ENCODE peak calls at places on chromosomes 4 and X, in six cellular contexts. One of them, this sample, is unnamed.
A peak's percentile ranks its signal among the peaks of the same experiment; 100 is the strongest.

GRCh38 chrX:96474357-96475125 is 210.1 kb upstream of the DIAPH2 start:
- DNase-seq in GM12878: no peak
- DNase-seq in K562: no peak
- DNase-seq in SK-N-SH: no peak
- DNase-seq in HCT116: no peak
- DNase-seq in H1: no peak
- DNase-seq in this sample: no peak

GRCh38 chrX:40104649-40105015 is 6.9 kb upstream of the BCOR start:
- DNase-seq in H1: no peak
- DNase-seq in SK-N-SH: peak; percentile 60
- DNase-seq in K562: no peak
- DNase-seq in HCT116: no peak
- DNase-seq in GM12878: no peak
- DNase-seq in this sample: no peak

GRCh38 chr4:159003420-159004253 is 99.2 kb upstream of the RAPGEF2 start:
- DNase-seq in HCT116: no peak
- DNase-seq in H1: no peak
- DNase-seq in SK-N-SH: no peak
- DNase-seq in GM12878: no peak
- DNase-seq in K562: peak; percentile 20
- DNase-seq in this sample: no peak

GRCh38 chrX:1884446-1884845 is 269.6 kb downstream of the ASMT start:
- DNase-seq in HCT116: no peak
- DNase-seq in SK-N-SH: no peak
- DNase-seq in H1: no peak
- DNase-seq in GM12878: no peak
- DNase-seq in K562: no peak
- DNase-seq in this sample: no peak

GRCh38 chr4:10108818-10109783 is 7.5 kb downstream of the WDR1 start:
- DNase-seq in SK-N-SH: no peak
- DNase-seq in H1: no peak
- DNase-seq in HCT116: no peak
- DNase-seq in GM12878: no peak
- DNase-seq in K562: no peak
- DNase-seq in this sample: no peak

GRCh38 chr4:37825943-37826281 is 574 bp upstream of the PGM2 start:
- DNase-seq in H1: peak; percentile 52
- DNase-seq in SK-N-SH: peak; percentile 43
- DNase-seq in HCT116: no peak
- DNase-seq in GM12878: no peak
- DNase-seq in K562: no peak
- DNase-seq in this sample: no peak

GRCh38 chr4:76821661-76822060 is 76.3 kb downstream of the SOWAHB start:
- DNase-seq in SK-N-SH: no peak
- DNase-seq in GM12878: no peak
- DNase-seq in HCT116: no peak
- DNase-seq in K562: no peak
- DNase-seq in H1: no peak
- DNase-seq in this sample: no peak

GRCh38 chr4:147760695-147761094 is 28.8 kb downstream of the ARHGAP10 start:
- DNase-seq in HCT116: no peak
- DNase-seq in K562: no peak
- DNase-seq in SK-N-SH: peak; percentile 46
- DNase-seq in H1: no peak
- DNase-seq in GM12878: no peak
- DNase-seq in this sample: no peak

GRCh38 chr4:151184523-151185458 is 85.4 kb downstream of the RPS3A start:
- DNase-seq in GM12878: no peak
- DNase-seq in H1: no peak
- DNase-seq in SK-N-SH: no peak
- DNase-seq in K562: no peak
- DNase-seq in HCT116: peak; percentile 44
- DNase-seq in this sample: no peak

GRCh38 chrX:135421932-135422809 is at the start of gene SMIM10L2A:
- DNase-seq in GM12878: no peak
- DNase-seq in SK-N-SH: peak; percentile 48
- DNase-seq in K562: peak; percentile 13
- DNase-seq in H1: peak; percentile 59
- DNase-seq in HCT116: no peak
- DNase-seq in this sample: no peak

GRCh38 chr4:87120411-87121162 is 99.8 kb downstream of the KLHL8 start:
- DNase-seq in SK-N-SH: no peak
- DNase-seq in K562: no peak
- DNase-seq in H1: no peak
- DNase-seq in HCT116: no peak
- DNase-seq in GM12878: no peak
- DNase-seq in this sample: peak; percentile 61

GRCh38 chrX:68659385-68659784 is 11.9 kb downstream of the STARD8 start:
- DNase-seq in K562: no peak
- DNase-seq in GM12878: no peak
- DNase-seq in H1: no peak
- DNase-seq in SK-N-SH: no peak
- DNase-seq in HCT116: no peak
- DNase-seq in this sample: no peak

GRCh38 chrX:34624416-34624815 is 32.7 kb downstream of the TMEM47 start:
- DNase-seq in H1: no peak
- DNase-seq in HCT116: no peak
- DNase-seq in SK-N-SH: no peak
- DNase-seq in K562: no peak
- DNase-seq in GM12878: no peak
- DNase-seq in this sample: no peak

GRCh38 chr4:139783761-139784484 is 118.3 kb downstream of the MGST2 start:
- DNase-seq in GM12878: no peak
- DNase-seq in K562: no peak
- DNase-seq in H1: no peak
- DNase-seq in HCT116: no peak
- DNase-seq in SK-N-SH: peak; percentile 56
- DNase-seq in this sample: no peak
- TF ChIP-seq JUND in GM12878: no peak
- TF ChIP-seq JUND in K562: no peak
- TF ChIP-seq JUND in H1: no peak
- TF ChIP-seq JUND in HCT116: no peak
- TF ChIP-seq JUND in SK-N-SH: no peak
- TF ChIP-seq JUND in this sample: no peak

GRCh38 chr4:1798530-1799363 is 5.7 kb downstream of the FGFR3 start:
- DNase-seq in GM12878: no peak
- DNase-seq in HCT116: no peak
- DNase-seq in SK-N-SH: no peak
- DNase-seq in H1: no peak
- DNase-seq in K562: no peak
- DNase-seq in this sample: no peak

GRCh38 chr4:1796486-1797204 is 3.6 kb downstream of the FGFR3 start:
- DNase-seq in SK-N-SH: no peak
- DNase-seq in HCT116: no peak
- DNase-seq in K562: no peak
- DNase-seq in GM12878: no peak
- DNase-seq in H1: no peak
- DNase-seq in this sample: no peak

GRCh38 chr4:1799364-1799996 is 6.4 kb downstream of the FGFR3 start:
- DNase-seq in HCT116: no peak
- DNase-seq in SK-N-SH: no peak
- DNase-seq in H1: no peak
- DNase-seq in K562: peak; percentile 23
- DNase-seq in GM12878: no peak
- DNase-seq in this sample: no peak

GRCh38 chr4:1797298-1797860 is 4.3 kb downstream of the FGFR3 start:
- DNase-seq in H1: no peak
- DNase-seq in SK-N-SH: no peak
- DNase-seq in GM12878: no peak
- DNase-seq in HCT116: no peak
- DNase-seq in K562: no peak
- DNase-seq in this sample: no peak

GRCh38 chr4:1797861-1798529 is 4.9 kb downstream of the FGFR3 start:
- DNase-seq in K562: peak; percentile 21
- DNase-seq in GM12878: no peak
- DNase-seq in HCT116: no peak
- DNase-seq in H1: no peak
- DNase-seq in SK-N-SH: no peak
- DNase-seq in this sample: no peak
- TF ChIP-seq JUND in K562: no peak
- TF ChIP-seq JUND in GM12878: no peak
- TF ChIP-seq JUND in HCT116: no peak
- TF ChIP-seq JUND in H1: no peak
- TF ChIP-seq JUND in SK-N-SH: no peak
- TF ChIP-seq JUND in this sample: no peak

GRCh38 chr4:40980318-40980883 is 230.6 kb downstream of the NSUN7 start:
- DNase-seq in SK-N-SH: no peak
- DNase-seq in K562: no peak
- DNase-seq in HCT116: no peak
- DNase-seq in H1: no peak
- DNase-seq in GM12878: no peak
- DNase-seq in this sample: no peak

GRCh38 chr4:40978548-40978947 is 228.8 kb downstream of the NSUN7 start:
- DNase-seq in GM12878: no peak
- DNase-seq in K562: no peak
- DNase-seq in HCT116: no peak
- DNase-seq in H1: no peak
- DNase-seq in SK-N-SH: no peak
- DNase-seq in this sample: no peak

GRCh38 chr4:40972722-40973121 is 223.0 kb downstream of the NSUN7 start:
- DNase-seq in K562: no peak
- DNase-seq in SK-N-SH: no peak
- DNase-seq in H1: no peak
- DNase-seq in HCT116: no peak
- DNase-seq in GM12878: no peak
- DNase-seq in this sample: no peak

GRCh38 chr4:40971346-40971745 is 221.6 kb downstream of the NSUN7 start:
- DNase-seq in H1: no peak
- DNase-seq in SK-N-SH: no peak
- DNase-seq in K562: no peak
- DNase-seq in GM12878: no peak
- DNase-seq in HCT116: no peak
- DNase-seq in this sample: no peak

DNA sequence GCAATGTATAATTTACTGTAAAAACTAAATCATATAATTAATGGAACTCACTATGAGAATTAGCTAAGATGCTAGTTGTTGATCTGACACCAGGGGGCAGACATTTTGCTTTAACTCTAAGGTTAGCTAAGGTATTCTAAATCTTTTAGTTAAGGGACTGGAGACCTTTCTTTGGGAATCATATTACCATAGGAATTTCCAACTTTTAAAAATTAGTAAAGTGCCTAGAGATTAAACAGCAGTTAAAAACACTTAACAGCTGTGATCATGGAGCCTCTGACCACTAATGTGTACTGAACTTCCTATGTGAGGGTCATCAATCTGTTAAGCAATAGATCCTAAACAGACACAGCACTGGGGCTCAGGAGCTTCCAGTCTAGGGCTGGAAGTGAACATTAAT is 226.6 kb downstream of the NSUN7 start:
- DNase-seq in H1: no peak
- DNase-seq in HCT116: peak; percentile 51
- DNase-seq in SK-N-SH: peak; percentile 55
- DNase-seq in K562: peak; percentile 30
- DNase-seq in GM12878: no peak
- DNase-seq in this sample: peak; percentile 66
- TF ChIP-seq JUND in H1: no peak
- TF ChIP-seq JUND in HCT116: no peak
- TF ChIP-seq JUND in SK-N-SH: no peak
- TF ChIP-seq JUND in K562: no peak
- TF ChIP-seq JUND in GM12878: no peak
- TF ChIP-seq JUND in this sample: no peak

GRCh38 chr4:157004279-157005161 is 32.9 kb upstream of the PDGFC start:
- DNase-seq in K562: no peak
- DNase-seq in HCT116: no peak
- DNase-seq in H1: no peak
- DNase-seq in GM12878: no peak
- DNase-seq in SK-N-SH: no peak
- DNase-seq in this sample: no peak

GRCh38 chr4:156998500-156999174 is 27.0 kb upstream of the PDGFC start:
- DNase-seq in SK-N-SH: no peak
- DNase-seq in H1: no peak
- DNase-seq in HCT116: no peak
- DNase-seq in GM12878: no peak
- DNase-seq in K562: no peak
- DNase-seq in this sample: no peak

GRCh38 chr4:156999175-156999517 is 27.5 kb upstream of the PDGFC start:
- DNase-seq in SK-N-SH: no peak
- DNase-seq in HCT116: peak; percentile 87
- DNase-seq in GM12878: no peak
- DNase-seq in K562: no peak
- DNase-seq in H1: no peak
- DNase-seq in this sample: peak; percentile 13
- TF ChIP-seq JUND in SK-N-SH: peak; percentile 98
- TF ChIP-seq JUND in HCT116: peak; percentile 88
- TF ChIP-seq JUND in GM12878: no peak
- TF ChIP-seq JUND in K562: no peak
- TF ChIP-seq JUND in H1: peak; percentile 45
- TF ChIP-seq JUND in this sample: peak; percentile 88

GRCh38 chrX:50905334-50905733 is 5.2 kb upstream of the BMP15 start:
- DNase-seq in SK-N-SH: no peak
- DNase-seq in K562: peak; percentile 18
- DNase-seq in GM12878: no peak
- DNase-seq in HCT116: no peak
- DNase-seq in H1: peak; percentile 49
- DNase-seq in this sample: peak; percentile 60
- TF ChIP-seq JUND in SK-N-SH: no peak
- TF ChIP-seq JUND in K562: no peak
- TF ChIP-seq JUND in GM12878: no peak
- TF ChIP-seq JUND in HCT116: no peak
- TF ChIP-seq JUND in H1: no peak
- TF ChIP-seq JUND in this sample: no peak

DNA sequence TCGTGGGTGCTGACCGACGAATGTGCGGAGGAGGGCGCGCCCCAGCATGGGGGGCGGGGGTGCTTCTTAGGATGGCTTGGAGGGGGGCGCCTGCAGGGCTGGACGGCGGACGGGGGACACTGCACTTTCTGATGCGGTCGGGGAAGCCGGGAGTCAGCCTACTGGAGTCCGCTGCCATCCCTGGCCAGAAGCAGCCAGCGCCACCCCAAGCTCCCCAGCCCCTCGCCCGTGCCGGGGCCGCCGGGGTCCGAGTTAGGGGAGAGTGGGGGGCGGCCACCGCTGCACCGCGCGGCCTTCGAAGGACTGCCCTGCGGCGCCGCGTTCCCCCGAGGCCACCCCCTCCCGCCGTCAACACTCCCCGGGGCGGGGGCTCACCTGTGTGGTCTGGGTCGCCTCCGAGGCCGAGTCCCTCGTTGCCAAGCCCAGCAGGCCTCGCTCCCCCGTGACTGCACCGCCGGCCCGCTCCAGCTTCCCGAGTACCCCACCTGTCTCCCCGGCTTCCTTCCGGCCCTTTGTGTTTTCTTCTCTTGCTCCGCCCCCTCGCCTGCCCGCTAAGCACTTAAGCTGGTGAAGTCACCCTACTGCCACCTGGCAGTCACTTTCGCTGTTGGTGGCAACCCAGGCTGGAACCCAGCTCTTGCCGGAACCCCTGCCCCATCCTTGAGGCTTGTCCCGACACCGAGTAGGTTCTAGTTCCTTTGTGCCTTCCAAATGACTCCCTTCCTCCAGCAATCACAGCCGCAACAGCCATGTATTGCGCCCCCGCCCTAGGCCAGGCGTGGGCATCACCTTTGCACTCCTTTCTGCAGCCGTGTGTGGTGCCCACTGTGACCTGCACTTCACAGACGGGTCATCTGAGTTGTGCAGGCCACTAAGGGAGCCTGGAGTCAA is at the start of gene OCIAD2:
- DNase-seq in GM12878: peak; percentile 39
- DNase-seq in SK-N-SH: peak; percentile 89
- DNase-seq in H1: peak; percentile 81
- DNase-seq in K562: no peak
- DNase-seq in HCT116: peak; percentile 55
- DNase-seq in this sample: peak; percentile 84
- TF ChIP-seq JUND in GM12878: no peak
- TF ChIP-seq JUND in SK-N-SH: no peak
- TF ChIP-seq JUND in H1: no peak
- TF ChIP-seq JUND in K562: no peak
- TF ChIP-seq JUND in HCT116: no peak
- TF ChIP-seq JUND in this sample: no peak